ENCODE peak calls at places on chromosomes 13 and 19, in six cellular contexts. One of them, this sample, is unnamed.

GRCh38 chr13:46656786-46657185 is 103.8 kb downstream of the LRCH1 start:
- DNase-seq in CD8-positive, alpha-beta T cell: no peak
- DNase-seq in endothelial cell of umbilical vein: peak; percentile 55
- DNase-seq in K562: no peak
- DNase-seq in NCI-H1105: no peak
- DNase-seq in hepatic stellate cell: no peak
- DNase-seq in this sample: no peak

GRCh38 chr13:49690133-49690989 is 925 bp downstream of the EBPL start:
- DNase-seq in CD8-positive, alpha-beta T cell: no peak
- DNase-seq in endothelial cell of umbilical vein: peak; percentile 63
- DNase-seq in K562: peak; percentile 13
- DNase-seq in NCI-H1105: no peak
- DNase-seq in hepatic stellate cell: peak; percentile 44
- DNase-seq in this sample: no peak

GRCh38 chr13:48545608-48546007 is 12.7 kb upstream of the RCBTB2 start:
- DNase-seq in CD8-positive, alpha-beta T cell: no peak
- DNase-seq in endothelial cell of umbilical vein: no peak
- DNase-seq in K562: no peak
- DNase-seq in NCI-H1105: no peak
- DNase-seq in hepatic stellate cell: no peak
- DNase-seq in this sample: no peak

GRCh38 chr19:50705422-50706019 is 14.1 kb downstream of the SHANK1 start:
- DNase-seq in CD8-positive, alpha-beta T cell: no peak
- DNase-seq in endothelial cell of umbilical vein: peak; percentile 62
- DNase-seq in K562: peak; percentile 81
- DNase-seq in NCI-H1105: peak; percentile 43
- DNase-seq in hepatic stellate cell: peak; percentile 95
- DNase-seq in this sample: no peak

GRCh38 chr13:41966671-41967070 is 5.8 kb upstream of the VWA8 start:
- DNase-seq in CD8-positive, alpha-beta T cell: no peak
- DNase-seq in endothelial cell of umbilical vein: no peak
- DNase-seq in K562: no peak
- DNase-seq in NCI-H1105: no peak
- DNase-seq in hepatic stellate cell: no peak
- DNase-seq in this sample: no peak

GRCh38 chr19:9934132-9934950 is 2.0 kb downstream of the OLFM2 start:
- DNase-seq in CD8-positive, alpha-beta T cell: peak; percentile 63
- DNase-seq in endothelial cell of umbilical vein: peak; percentile 50
- DNase-seq in K562: peak; percentile 86
- DNase-seq in NCI-H1105: peak; percentile 60
- DNase-seq in hepatic stellate cell: peak; percentile 83
- DNase-seq in this sample: peak; percentile 76

GRCh38 chr19:3608079-3608641 is 1.5 kb upstream of the TBXA2R start:
- DNase-seq in CD8-positive, alpha-beta T cell: no peak
- DNase-seq in endothelial cell of umbilical vein: no peak
- DNase-seq in K562: peak; percentile 89
- DNase-seq in NCI-H1105: no peak
- DNase-seq in hepatic stellate cell: no peak
- DNase-seq in this sample: no peak

GRCh38 chr19:11138659-11139526 is 16.7 kb downstream of the SPC24 start:
- DNase-seq in CD8-positive, alpha-beta T cell: no peak
- DNase-seq in endothelial cell of umbilical vein: peak; percentile 51
- DNase-seq in K562: peak; percentile 73
- DNase-seq in NCI-H1105: no peak
- DNase-seq in hepatic stellate cell: peak; percentile 89
- DNase-seq in this sample: no peak

GRCh38 chr19:21430674-21431073 is 33.7 kb downstream of the ZNF493 start:
- DNase-seq in CD8-positive, alpha-beta T cell: no peak
- DNase-seq in endothelial cell of umbilical vein: no peak
- DNase-seq in K562: no peak
- DNase-seq in NCI-H1105: peak; percentile 7
- DNase-seq in hepatic stellate cell: no peak
- DNase-seq in this sample: no peak

GRCh38 chr13:88802886-88803285 is 1131.7 kb downstream of the SLITRK5 start:
- DNase-seq in CD8-positive, alpha-beta T cell: no peak
- DNase-seq in endothelial cell of umbilical vein: no peak
- DNase-seq in K562: no peak
- DNase-seq in NCI-H1105: no peak
- DNase-seq in hepatic stellate cell: no peak
- DNase-seq in this sample: no peak

GRCh38 chr19:8252922-8253589 is 43.9 kb downstream of the CERS4 start:
- DNase-seq in CD8-positive, alpha-beta T cell: peak; percentile 83
- DNase-seq in endothelial cell of umbilical vein: peak; percentile 69
- DNase-seq in K562: peak; percentile 90
- DNase-seq in NCI-H1105: peak; percentile 71
- DNase-seq in hepatic stellate cell: peak; percentile 93
- DNase-seq in this sample: peak; percentile 90

GRCh38 chr13:41505209-41505835 is 48.0 kb downstream of the RGCC start:
- DNase-seq in CD8-positive, alpha-beta T cell: no peak
- DNase-seq in endothelial cell of umbilical vein: no peak
- DNase-seq in K562: no peak
- DNase-seq in NCI-H1105: no peak
- DNase-seq in hepatic stellate cell: peak; percentile 72
- DNase-seq in this sample: no peak

GRCh38 chr13:30388401-30389283 is 33.7 kb upstream of the UBE2L5 start:
- DNase-seq in CD8-positive, alpha-beta T cell: no peak
- DNase-seq in endothelial cell of umbilical vein: peak; percentile 23
- DNase-seq in K562: no peak
- DNase-seq in NCI-H1105: no peak
- DNase-seq in hepatic stellate cell: no peak
- DNase-seq in this sample: no peak

GRCh38 chr13:52599037-52599852 is 43.0 kb upstream of the HNRNPA1L2 start:
- DNase-seq in CD8-positive, alpha-beta T cell: no peak
- DNase-seq in endothelial cell of umbilical vein: peak; percentile 92
- DNase-seq in K562: no peak
- DNase-seq in NCI-H1105: no peak
- DNase-seq in hepatic stellate cell: peak; percentile 14
- DNase-seq in this sample: no peak

GRCh38 chr13:51416107-51416506 is 36.7 kb downstream of the INTS6 start:
- DNase-seq in CD8-positive, alpha-beta T cell: no peak
- DNase-seq in endothelial cell of umbilical vein: no peak
- DNase-seq in K562: no peak
- DNase-seq in NCI-H1105: no peak
- DNase-seq in hepatic stellate cell: no peak
- DNase-seq in this sample: no peak